ENCODE peak calls at places on chromosomes 5 and 9, in eight cellular contexts. Y is mesothelial cell of epicardium, Z is mucosa of gallbladder, J is cardiac fibroblast, T is T-helper 9 cell, E is HTR-8/SVneo, P is KBM-7, K is neural progenitor cell. F is an unnamed sample.

GRCh38 chr9:126331964-126332748 is 5.5 kb downstream of the MVB12B start:
- DNase-seq in P (no peak), J (no peak), E (no peak), Y (no peak), T (no peak), K (no peak), Z (no peak), F (peak; percentile 38)

GRCh38 chr9:96217756-96218693 is 84.0 kb downstream of the HSD17B3 start:
- DNase-seq in E (peak; percentile 67), P (peak; percentile 74), K (peak; percentile 93), Z (peak; percentile 65), J (peak; percentile 75), Y (peak; percentile 81), T (peak; percentile 61), F (peak; percentile 95)

GRCh38 chr5:179221196-179221876 is 123.9 kb downstream of the ADAMTS2 start:
- DNase-seq in E (no peak), Y (no peak), T (no peak), J (no peak), K (no peak), P (no peak), Z (no peak), F (no peak)

GRCh38 chr9:94183240-94183999 is 75.7 kb upstream of the ZNF169 start:
- DNase-seq in P (no peak), Z (no peak), Y (no peak), J (no peak), E (no peak), T (no peak), K (no peak), F (no peak)

GRCh38 chr5:68408345-68408871 is 192.9 kb downstream of the PIK3R1 start:
- DNase-seq in T (no peak), Y (no peak), J (no peak), P (peak; percentile 50), Z (no peak), K (no peak), E (no peak), F (no peak)

GRCh38 chr5:6832994-6833393 is 119.8 kb downstream of the TENT4A start:
- DNase-seq in Z (no peak), J (no peak), P (no peak), K (no peak), E (no peak), Y (no peak), T (no peak), F (no peak)

GRCh38 chr5:28077291-28078240 is 1039.2 kb upstream of the CDH9 start:
- DNase-seq in Y (no peak), Z (no peak), P (no peak), T (no peak), E (no peak), J (no peak), K (no peak), F (no peak)

GRCh38 chr9:95626885-95627558 is 110.3 kb upstream of the PTCH1 start:
- DNase-seq in J (no peak), P (peak; percentile 14), Y (no peak), E (no peak), K (no peak), T (no peak), Z (peak; percentile 55), F (no peak)

GRCh38 chr5:57719216-57719615 is 236.6 kb upstream of the ACTBL2 start:
- DNase-seq in Z (no peak), E (no peak), J (no peak), K (no peak), P (no peak), Y (no peak), T (no peak), F (no peak)

GRCh38 chr9:70079364-70080103 is 35.9 kb downstream of the MAMDC2 start:
- DNase-seq in Z (no peak), Y (no peak), T (no peak), E (no peak), J (peak; percentile 38), P (no peak), K (no peak), F (no peak)